ENCODE peak calls at places on chromosome 14, in nine cellular contexts. One of them, this sample, is unnamed.

GRCh38 chr14:102085503-102085902 is 1.3 kb downstream of the HSP90AA1 start:
- DNase-seq in A549: no peak
- DNase-seq in GM12878: no peak
- DNase-seq in stomach: no peak
- DNase-seq in thyroid gland: no peak
- DNase-seq in IMR-90: no peak
- DNase-seq in gastrocnemius medialis: no peak
- DNase-seq in HCT116: no peak
- DNase-seq in transverse colon: peak; percentile 14
- DNase-seq in this sample: no peak

GRCh38 chr14:63155511-63156189 is 48.6 kb upstream of the RHOJ start:
- DNase-seq in A549: no peak
- DNase-seq in GM12878: no peak
- DNase-seq in stomach: no peak
- DNase-seq in thyroid gland: peak; percentile 5
- DNase-seq in IMR-90: peak; percentile 68
- DNase-seq in gastrocnemius medialis: no peak
- DNase-seq in HCT116: no peak
- DNase-seq in transverse colon: no peak
- DNase-seq in this sample: no peak

GRCh38 chr14:76550534-76550933 is 174.6 kb downstream of the ESRRB start:
- DNase-seq in A549: no peak
- DNase-seq in GM12878: no peak
- DNase-seq in stomach: no peak
- DNase-seq in thyroid gland: no peak
- DNase-seq in IMR-90: no peak
- DNase-seq in gastrocnemius medialis: no peak
- DNase-seq in HCT116: peak; percentile 31
- DNase-seq in transverse colon: no peak
- DNase-seq in this sample: no peak

GRCh38 chr14:59356783-59357182 is 108.4 kb downstream of the GPR135 start:
- DNase-seq in A549: no peak
- DNase-seq in GM12878: peak; percentile 57
- DNase-seq in stomach: no peak
- DNase-seq in thyroid gland: no peak
- DNase-seq in IMR-90: no peak
- DNase-seq in gastrocnemius medialis: no peak
- DNase-seq in HCT116: no peak
- DNase-seq in transverse colon: no peak
- DNase-seq in this sample: no peak

GRCh38 chr14:100328495-100329163 is 5.5 kb downstream of the SLC25A47 start:
- DNase-seq in A549: no peak
- DNase-seq in GM12878: no peak
- DNase-seq in stomach: no peak
- DNase-seq in thyroid gland: no peak
- DNase-seq in IMR-90: no peak
- DNase-seq in gastrocnemius medialis: no peak
- DNase-seq in HCT116: no peak
- DNase-seq in transverse colon: peak; percentile 65
- DNase-seq in this sample: no peak

GRCh38 chr14:102019141-102019540 is 54.8 kb downstream of the DYNC1H1 start:
- DNase-seq in A549: no peak
- DNase-seq in GM12878: no peak
- DNase-seq in stomach: no peak
- DNase-seq in thyroid gland: no peak
- DNase-seq in IMR-90: no peak
- DNase-seq in gastrocnemius medialis: no peak
- DNase-seq in HCT116: no peak
- DNase-seq in transverse colon: no peak
- DNase-seq in this sample: no peak

GRCh38 chr14:75262641-75263040 is 16.0 kb upstream of the FOS start:
- DNase-seq in A549: no peak
- DNase-seq in GM12878: no peak
- DNase-seq in stomach: no peak
- DNase-seq in thyroid gland: no peak
- DNase-seq in IMR-90: no peak
- DNase-seq in gastrocnemius medialis: no peak
- DNase-seq in HCT116: no peak
- DNase-seq in transverse colon: no peak
- DNase-seq in this sample: no peak

GRCh38 chr14:34554540-34555250 is 15.2 kb upstream of the EAPP start:
- DNase-seq in A549: peak; percentile 29
- DNase-seq in GM12878: no peak
- DNase-seq in stomach: peak; percentile 24
- DNase-seq in thyroid gland: peak; percentile 38
- DNase-seq in IMR-90: peak; percentile 37
- DNase-seq in gastrocnemius medialis: no peak
- DNase-seq in HCT116: no peak
- DNase-seq in transverse colon: no peak
- DNase-seq in this sample: no peak

GRCh38 chr14:93464271-93464670 is 33.5 kb downstream of the UNC79 start:
- DNase-seq in A549: no peak
- DNase-seq in GM12878: no peak
- DNase-seq in stomach: no peak
- DNase-seq in thyroid gland: no peak
- DNase-seq in IMR-90: no peak
- DNase-seq in gastrocnemius medialis: no peak
- DNase-seq in HCT116: no peak
- DNase-seq in transverse colon: no peak
- DNase-seq in this sample: no peak

GRCh38 chr14:78709795-78710569 is 539.8 kb downstream of the NRXN3 start:
- DNase-seq in A549: no peak
- DNase-seq in GM12878: no peak
- DNase-seq in stomach: no peak
- DNase-seq in thyroid gland: no peak
- DNase-seq in IMR-90: no peak
- DNase-seq in gastrocnemius medialis: no peak
- DNase-seq in HCT116: no peak
- DNase-seq in transverse colon: no peak
- DNase-seq in this sample: no peak

GRCh38 chr14:69749956-69750355 is 17.0 kb upstream of the SRSF5 start:
- DNase-seq in A549: no peak
- DNase-seq in GM12878: peak; percentile 32
- DNase-seq in stomach: no peak
- DNase-seq in thyroid gland: no peak
- DNase-seq in IMR-90: no peak
- DNase-seq in gastrocnemius medialis: no peak
- DNase-seq in HCT116: no peak
- DNase-seq in transverse colon: peak; percentile 22
- DNase-seq in this sample: no peak

GRCh38 chr14:19878029-19878642 is 3.2 kb downstream of the OR4K2 start:
- DNase-seq in A549: no peak
- DNase-seq in GM12878: no peak
- DNase-seq in stomach: no peak
- DNase-seq in thyroid gland: no peak
- DNase-seq in IMR-90: no peak
- DNase-seq in gastrocnemius medialis: no peak
- DNase-seq in HCT116: peak; percentile 4
- DNase-seq in transverse colon: no peak
- DNase-seq in this sample: no peak

GRCh38 chr14:22766457-22767322 is at the start of gene OXA1L:
- DNase-seq in A549: peak; percentile 92
- DNase-seq in GM12878: peak; percentile 92
- DNase-seq in stomach: peak; percentile 99
- DNase-seq in thyroid gland: peak; percentile 99
- DNase-seq in IMR-90: peak; percentile 98
- DNase-seq in gastrocnemius medialis: peak; percentile 97
- DNase-seq in HCT116: peak; percentile 95
- DNase-seq in transverse colon: peak; percentile 98
- DNase-seq in this sample: peak; percentile 98
- TF ChIP-seq POLR2A in A549: peak; percentile 85
- TF ChIP-seq POLR2A in GM12878: peak; percentile 92
- TF ChIP-seq POLR2A in stomach: no peak
- TF ChIP-seq POLR2A in thyroid gland: peak; percentile 88
- TF ChIP-seq POLR2A in IMR-90: peak; percentile 72
- TF ChIP-seq POLR2A in gastrocnemius medialis: peak; percentile 65
- TF ChIP-seq POLR2A in HCT116: peak; percentile 95
- TF ChIP-seq POLR2A in transverse colon: peak; percentile 70
- TF ChIP-seq POLR2A in this sample: no peak

DNA sequence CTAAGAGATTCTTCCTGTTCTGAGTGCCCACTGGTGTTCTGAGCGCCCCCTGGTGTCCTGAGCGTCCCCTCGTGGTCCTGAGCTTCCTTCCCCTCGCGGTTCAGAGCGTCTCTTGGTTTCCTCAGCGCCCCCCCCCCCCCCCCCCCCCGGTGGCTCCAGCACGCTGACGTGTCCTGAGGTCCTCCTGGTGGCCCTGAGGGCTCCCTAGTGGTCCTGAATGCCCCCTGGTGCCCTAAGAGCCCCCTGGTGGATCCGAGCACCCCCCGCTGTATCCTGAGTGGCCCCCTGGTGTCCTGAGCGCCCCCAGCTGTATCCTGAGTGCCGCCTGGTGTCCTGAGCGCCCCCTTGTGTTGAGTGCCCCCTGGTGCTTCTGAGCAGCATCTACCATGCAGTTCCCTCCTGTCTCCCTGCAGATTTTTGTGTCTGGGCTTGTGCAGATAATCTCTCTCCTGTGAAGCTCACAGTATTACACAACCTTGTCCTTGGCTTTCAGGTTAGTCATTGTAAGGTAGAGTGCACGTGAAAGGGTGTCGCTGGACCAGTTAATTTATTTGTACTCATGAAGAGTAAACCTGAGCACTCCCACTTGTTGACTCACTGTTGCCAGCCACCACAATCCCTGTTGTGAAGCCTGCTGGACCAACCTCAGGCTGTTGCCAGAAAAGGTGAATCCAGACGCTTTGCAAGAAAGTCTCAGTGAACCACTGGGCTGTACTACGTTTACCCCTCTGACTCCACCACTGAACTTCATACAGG is 1168.4 kb downstream of the TMEM121 start:
- DNase-seq in A549: no peak
- DNase-seq in GM12878: no peak
- DNase-seq in stomach: no peak
- DNase-seq in thyroid gland: no peak
- DNase-seq in IMR-90: no peak
- DNase-seq in gastrocnemius medialis: no peak
- DNase-seq in HCT116: no peak
- DNase-seq in transverse colon: peak; percentile 63
- DNase-seq in this sample: no peak
- TF ChIP-seq CTCF in A549: no peak
- TF ChIP-seq CTCF in GM12878: peak; percentile 68
- TF ChIP-seq CTCF in stomach: no peak
- TF ChIP-seq CTCF in thyroid gland: no peak
- TF ChIP-seq CTCF in IMR-90: no peak
- TF ChIP-seq CTCF in gastrocnemius medialis: no peak
- TF ChIP-seq CTCF in HCT116: no peak
- TF ChIP-seq CTCF in transverse colon: no peak
- TF ChIP-seq CTCF in this sample: no peak

DNA sequence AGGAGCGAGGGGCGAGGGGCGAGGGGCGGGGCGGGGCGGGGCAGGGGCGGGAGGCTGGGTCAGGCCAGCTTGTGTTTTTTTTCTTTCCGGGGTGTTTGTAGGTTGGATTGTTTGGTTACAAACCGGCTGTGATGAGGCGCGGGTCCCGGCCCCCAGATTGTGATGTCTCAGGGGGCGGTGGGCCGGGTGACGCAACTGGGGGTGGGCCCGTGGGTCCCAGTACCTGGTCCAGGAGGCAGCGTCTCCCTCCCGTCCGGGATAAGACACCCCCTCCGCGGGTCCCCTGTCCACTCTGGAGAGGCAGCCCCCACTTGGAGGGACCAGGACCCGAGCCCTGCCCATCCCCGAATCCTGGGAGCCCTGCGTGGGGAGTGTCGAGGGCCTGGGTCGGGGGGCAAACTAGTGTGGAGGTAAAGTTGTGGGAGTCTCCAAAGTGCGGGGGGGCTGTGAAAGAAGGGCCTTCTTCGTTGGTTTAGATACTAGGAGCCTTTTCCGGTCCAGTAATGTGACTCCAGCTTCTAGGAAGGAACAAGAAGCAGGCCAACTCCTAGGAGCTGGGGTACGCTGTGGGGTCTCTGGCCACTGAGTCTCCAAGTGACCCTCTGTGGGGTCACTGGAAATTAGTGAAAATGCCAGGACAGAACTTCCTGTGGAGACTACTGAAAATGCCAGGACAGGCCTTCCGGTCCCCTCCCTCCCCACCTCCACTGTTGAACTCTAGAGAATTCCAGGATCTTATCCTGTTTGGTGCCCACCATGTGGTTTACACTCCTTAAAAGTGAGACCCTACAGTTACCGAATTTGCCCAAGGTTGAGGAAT is 578 bp upstream of the CLMN start:
- DNase-seq in A549: no peak
- DNase-seq in GM12878: no peak
- DNase-seq in stomach: no peak
- DNase-seq in thyroid gland: peak; percentile 17
- DNase-seq in IMR-90: no peak
- DNase-seq in gastrocnemius medialis: no peak
- DNase-seq in HCT116: no peak
- DNase-seq in transverse colon: no peak
- DNase-seq in this sample: no peak
- H3K4me3 ChIP-seq in A549: peak overlapping the region; percentile 99
- H3K4me3 ChIP-seq in GM12878: peak overlapping the region; percentile 71
- H3K4me3 ChIP-seq in stomach: peak overlapping the region; percentile 82
- H3K4me3 ChIP-seq in thyroid gland: peak overlapping the region; percentile 37
- H3K4me3 ChIP-seq in IMR-90: peak overlapping the region; percentile 15
- H3K4me3 ChIP-seq in gastrocnemius medialis: peak overlapping the region; percentile 51
- H3K4me3 ChIP-seq in HCT116: peak overlapping the region; percentile 35
- H3K4me3 ChIP-seq in transverse colon: peak overlapping the region; percentile 50
- H3K4me3 ChIP-seq in this sample: no peak overlapping the region

DNA sequence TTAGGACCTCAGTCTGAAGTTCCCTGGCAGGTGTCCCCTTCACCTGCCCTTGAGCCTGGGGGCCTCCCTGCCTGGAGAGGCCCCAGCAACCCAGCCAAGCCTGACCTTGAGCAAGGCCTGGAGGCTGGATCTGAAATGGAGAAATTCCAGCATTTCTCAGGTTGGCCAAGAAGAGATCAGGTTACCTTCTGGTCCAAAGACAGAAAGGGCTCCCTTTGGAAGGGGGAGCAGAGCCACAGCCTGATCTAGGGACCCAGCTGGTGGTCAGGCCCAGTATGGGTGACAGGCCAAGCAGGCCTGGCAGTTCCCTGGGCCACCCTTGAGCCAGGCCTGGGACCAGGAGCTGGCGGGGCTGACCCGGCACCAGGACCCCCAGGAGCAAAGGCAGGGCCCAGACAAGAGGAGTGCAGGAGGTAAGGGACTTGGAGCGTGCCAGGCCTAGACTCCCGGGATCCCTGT is 82.8 kb downstream of the TNFAIP2 start:
- DNase-seq in A549: no peak
- DNase-seq in GM12878: no peak
- DNase-seq in stomach: no peak
- DNase-seq in thyroid gland: peak; percentile 77
- DNase-seq in IMR-90: no peak
- DNase-seq in gastrocnemius medialis: peak; percentile 29
- DNase-seq in HCT116: no peak
- DNase-seq in transverse colon: no peak
- DNase-seq in this sample: no peak
- TF ChIP-seq POLR2A in A549: no peak
- TF ChIP-seq POLR2A in GM12878: no peak
- TF ChIP-seq POLR2A in stomach: no peak
- TF ChIP-seq POLR2A in thyroid gland: peak; percentile 38
- TF ChIP-seq POLR2A in IMR-90: no peak
- TF ChIP-seq POLR2A in gastrocnemius medialis: no peak
- TF ChIP-seq POLR2A in HCT116: no peak
- TF ChIP-seq POLR2A in transverse colon: no peak
- TF ChIP-seq POLR2A in this sample: no peak

DNA sequence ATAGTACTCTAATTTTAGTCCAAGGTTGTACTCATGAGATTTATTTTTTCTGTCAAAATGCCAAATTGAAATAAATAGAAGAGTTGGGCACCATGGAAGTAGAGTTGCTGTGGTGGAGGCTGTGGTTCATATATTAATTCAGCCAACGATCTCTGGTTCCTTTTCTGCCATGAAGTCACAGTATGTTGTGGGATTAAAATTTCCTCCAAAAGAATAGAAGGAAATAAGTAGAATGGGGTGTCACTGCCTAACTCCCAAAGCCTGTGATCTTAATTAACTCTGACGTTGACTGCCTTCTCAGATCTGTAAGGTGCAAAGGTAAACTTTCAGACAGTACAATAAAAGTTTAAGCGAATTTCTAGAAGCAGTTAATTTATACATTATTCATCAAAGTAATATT is 37.6 kb upstream of the FBXO34 start:
- DNase-seq in A549: no peak
- DNase-seq in GM12878: no peak
- DNase-seq in stomach: no peak
- DNase-seq in thyroid gland: no peak
- DNase-seq in IMR-90: no peak
- DNase-seq in gastrocnemius medialis: no peak
- DNase-seq in HCT116: no peak
- DNase-seq in transverse colon: no peak
- DNase-seq in this sample: no peak
- TF ChIP-seq CTCF in A549: no peak
- TF ChIP-seq CTCF in GM12878: no peak
- TF ChIP-seq CTCF in stomach: no peak
- TF ChIP-seq CTCF in thyroid gland: no peak
- TF ChIP-seq CTCF in IMR-90: no peak
- TF ChIP-seq CTCF in gastrocnemius medialis: no peak
- TF ChIP-seq CTCF in HCT116: no peak
- TF ChIP-seq CTCF in transverse colon: no peak
- TF ChIP-seq CTCF in this sample: no peak

This sample was measured in lower leg skin.